ENCODE peak calls at places on chromosomes 13 and 19, in nine cellular contexts. Z, L, H, O, W, G, D, E and T are unnamed samples.

GRCh38 chr13:112987625-112988024 is 18.6 kb downstream of the MCF2L start:
- DNase-seq in Z (no peak), L (no peak), H (no peak), O (no peak), W (no peak), G (no peak), D (no peak), E (no peak), T (no peak)

GRCh38 chr13:76969488-76970365 is 21.4 kb downstream of the ACOD1 start:
- DNase-seq in Z (no peak), L (no peak), H (no peak), O (no peak), W (no peak), G (no peak), D (no peak), E (no peak), T (no peak)

GRCh38 chr19:2150794-2151338 is 500 bp downstream of the AP3D1 start:
- DNase-seq in Z (peak), L (no peak), H (peak), O (no peak), W (no peak), G (peak), D (peak), E (no peak), T (no peak)

GRCh38 chr19:30792561-30793505 is 420.6 kb downstream of the ZNF536 start:
- DNase-seq in Z (no peak), L (no peak), H (no peak), O (no peak), W (no peak), G (no peak), D (no peak), E (no peak), T (no peak)

GRCh38 chr13:91045351-91046034 is 302.0 kb upstream of the MIR17HG start:
- DNase-seq in Z (no peak), L (no peak), H (no peak), O (no peak), W (no peak), G (no peak), D (no peak), E (no peak), T (peak)

GRCh38 chr13:24459234-24459633 is 53.3 kb downstream of the PARP4 start:
- DNase-seq in Z (no peak), L (no peak), H (no peak), O (no peak), W (no peak), G (no peak), D (no peak), E (peak), T (peak)

GRCh38 chr19:19458110-19458816 is 52.8 kb downstream of the GATAD2A start:
- DNase-seq in Z (no peak), L (peak), H (no peak), O (no peak), W (no peak), G (no peak), D (no peak), E (no peak), T (no peak)

GRCh38 chr19:50418186-50419021 is at the start of gene SPIB:
- DNase-seq in Z (no peak), L (no peak), H (no peak), O (no peak), W (no peak), G (no peak), D (no peak), E (no peak), T (no peak)

GRCh38 chr19:15337202-15337601 is 4.9 kb upstream of the BRD4 start:
- DNase-seq in Z (no peak), L (no peak), H (no peak), O (no peak), W (no peak), G (no peak), D (no peak), E (peak), T (no peak)

GRCh38 chr13:31956944-31957644 is 74.5 kb upstream of the FRY start:
- DNase-seq in Z (no peak), L (no peak), H (no peak), O (no peak), W (no peak), G (no peak), D (no peak), E (no peak), T (no peak)

GRCh38 chr13:111337206-111337605 is 16.8 kb downstream of the TEX29 start:
- DNase-seq in Z (no peak), L (no peak), H (no peak), O (no peak), W (no peak), G (no peak), D (no peak), E (peak), T (no peak)

GRCh38 chr13:23928985-23929384 is 31.7 kb upstream of the C1QTNF9B start:
- DNase-seq in Z (no peak), L (no peak), H (no peak), O (no peak), W (no peak), G (no peak), D (no peak), E (peak), T (no peak)

GRCh38 chr19:35787227-35787799 is 11.9 kb downstream of the ARHGAP33 start:
- DNase-seq in Z (no peak), L (no peak), H (no peak), O (no peak), W (no peak), G (no peak), D (no peak), E (no peak), T (no peak)